ENCODE peak calls at places on chromosomes 11 and 22, in eight cellular contexts. E, F, Z, T, U, A, D and Y are unnamed samples.

GRCh38 chr11:124747406-124748099 is 4.5 kb downstream of the VSIG2 start:
- DNase-seq in F (no peak), E (no peak), A (no peak), D (no peak), Z (no peak), T (no peak), U (no peak), Y (no peak)

GRCh38 chr11:64438986-64439771 is 80.2 kb downstream of the RPS6KA4 start:
- DNase-seq in A (no peak), F (no peak), D (no peak), T (no peak), E (no peak), Z (no peak), U (peak), Y (no peak)

GRCh38 chr11:111878385-111878765 is 590 bp downstream of the FDXACB1 start:
- DNase-seq in Z (no peak), D (no peak), F (no peak), T (no peak), U (no peak), E (peak), A (no peak), Y (no peak)

GRCh38 chr11:17531818-17532131 is 12.4 kb downstream of the USH1C start:
- DNase-seq in E (peak), F (peak), D (no peak), U (no peak), Z (no peak), A (no peak), T (no peak), Y (no peak)

GRCh38 chr11:71202598-71202944 is 49.8 kb downstream of the SHANK2 start:
- DNase-seq in D (no peak), A (no peak), F (no peak), Z (no peak), E (no peak), U (no peak), T (no peak), Y (peak)

GRCh38 chr11:84036664-84037194 is 750.6 kb upstream of the CCDC90B start:
- DNase-seq in E (no peak), T (no peak), U (no peak), Z (no peak), F (no peak), A (no peak), D (no peak), Y (no peak)

GRCh38 chr11:133019545-133019944 is 512.8 kb downstream of the OPCML start:
- DNase-seq in A (no peak), U (no peak), D (no peak), E (no peak), T (no peak), F (no peak), Z (no peak), Y (no peak)

GRCh38 chr11:74641289-74641688 is 48.9 kb downstream of the POLD3 start:
- DNase-seq in E (no peak), Z (no peak), T (peak), U (no peak), D (no peak), A (no peak), F (no peak), Y (no peak)

GRCh38 chr11:130555251-130555841 is 106.9 kb downstream of the ADAMTS15 start:
- DNase-seq in Z (no peak), F (no peak), E (peak), T (no peak), D (no peak), U (no peak), A (no peak), Y (no peak)

GRCh38 chr22:49763138-49763537 is 64.5 kb downstream of the BRD1 start:
- DNase-seq in U (no peak), D (no peak), Z (no peak), F (no peak), A (no peak), E (no peak), T (no peak), Y (no peak)

GRCh38 chr11:102208835-102209234 is 98.6 kb downstream of the YAP1 start:
- DNase-seq in A (no peak), Z (no peak), T (no peak), F (no peak), D (no peak), U (no peak), E (no peak), Y (no peak)

GRCh38 chr11:290621-291231 is 1.8 kb downstream of the PGGHG start:
- DNase-seq in T (no peak), A (peak), E (no peak), D (no peak), F (no peak), U (no peak), Z (no peak), Y (peak)

GRCh38 chr11:116170526-116171120 is 602.2 kb downstream of the BUD13 start:
- DNase-seq in U (no peak), Z (no peak), E (no peak), F (no peak), T (no peak), D (no peak), A (no peak), Y (peak)

GRCh38 chr11:116284930-116285329 is 487.9 kb downstream of the BUD13 start:
- DNase-seq in A (no peak), F (no peak), E (no peak), U (no peak), Z (no peak), D (no peak), T (no peak), Y (no peak)

GRCh38 chr22:21837184-21837979 is 30.1 kb downstream of the MAPK1 start:
- DNase-seq in A (no peak), Z (no peak), T (no peak), F (peak), U (peak), E (peak), D (no peak), Y (no peak)

GRCh38 chr22:40265783-40266182 is 80.5 kb upstream of the ADSL start:
- DNase-seq in F (no peak), D (no peak), U (no peak), T (no peak), A (no peak), E (no peak), Z (no peak), Y (no peak)

GRCh38 chr11:66275396-66275795 is 2.6 kb upstream of the CNIH2 start:
- DNase-seq in U (no peak), D (no peak), T (no peak), Z (no peak), F (no peak), A (no peak), E (no peak), Y (no peak)